ENCODE peak calls at places on chromosome 5, in seven cellular contexts. One of them, this sample, is unnamed.
A peak's percentile ranks its signal among the peaks of the same experiment; 100 is the strongest.

GRCh38 chr5:176948458-176948857 is 49.3 kb upstream of the HK3 start:
- DNase-seq in upper lobe of right lung: no peak
- DNase-seq in mammary epithelial cell: no peak
- DNase-seq in HCT116: no peak
- DNase-seq in RWPE1: no peak
- DNase-seq in heart left ventricle: no peak
- DNase-seq in Peyer's patch: no peak
- DNase-seq in this sample: no peak

GRCh38 chr5:165559645-165560044 is 2054.2 kb downstream of the MAT2B start:
- DNase-seq in upper lobe of right lung: no peak
- DNase-seq in heart left ventricle: no peak
- DNase-seq in HCT116: no peak
- DNase-seq in mammary epithelial cell: no peak
- DNase-seq in RWPE1: no peak
- DNase-seq in Peyer's patch: no peak
- DNase-seq in this sample: no peak

GRCh38 chr5:168750926-168751325 is 171.8 kb upstream of the PANK3 start:
- DNase-seq in mammary epithelial cell: no peak
- DNase-seq in Peyer's patch: no peak
- DNase-seq in HCT116: no peak
- DNase-seq in heart left ventricle: no peak
- DNase-seq in upper lobe of right lung: no peak
- DNase-seq in RWPE1: no peak
- DNase-seq in this sample: no peak

GRCh38 chr5:124103671-124104070 is 591.7 kb downstream of the CSNK1G3 start:
- DNase-seq in mammary epithelial cell: peak; percentile 79
- DNase-seq in heart left ventricle: no peak
- DNase-seq in Peyer's patch: no peak
- DNase-seq in HCT116: no peak
- DNase-seq in upper lobe of right lung: no peak
- DNase-seq in RWPE1: peak; percentile 34
- DNase-seq in this sample: no peak

GRCh38 chr5:43396762-43397304 is 15.4 kb downstream of the CCL28 start:
- DNase-seq in Peyer's patch: peak; percentile 78
- DNase-seq in HCT116: no peak
- DNase-seq in RWPE1: peak; percentile 67
- DNase-seq in mammary epithelial cell: peak; percentile 60
- DNase-seq in upper lobe of right lung: peak; percentile 86
- DNase-seq in heart left ventricle: peak; percentile 36
- DNase-seq in this sample: peak; percentile 80

GRCh38 chr5:172773481-172774469 is 2.8 kb upstream of the DUSP1 start:
- DNase-seq in upper lobe of right lung: peak; percentile 62
- DNase-seq in RWPE1: no peak
- DNase-seq in Peyer's patch: no peak
- DNase-seq in heart left ventricle: peak; percentile 27
- DNase-seq in HCT116: no peak
- DNase-seq in mammary epithelial cell: peak; percentile 24
- DNase-seq in this sample: no peak

GRCh38 chr5:14171621-14172020 is 28.5 kb downstream of the TRIO start:
- DNase-seq in HCT116: no peak
- DNase-seq in mammary epithelial cell: no peak
- DNase-seq in RWPE1: no peak
- DNase-seq in heart left ventricle: no peak
- DNase-seq in Peyer's patch: no peak
- DNase-seq in upper lobe of right lung: no peak
- DNase-seq in this sample: peak; percentile 61

GRCh38 chr5:134550271-134551214 is 25.1 kb downstream of the JADE2 start:
- DNase-seq in HCT116: no peak
- DNase-seq in mammary epithelial cell: no peak
- DNase-seq in Peyer's patch: no peak
- DNase-seq in RWPE1: no peak
- DNase-seq in heart left ventricle: no peak
- DNase-seq in upper lobe of right lung: no peak
- DNase-seq in this sample: no peak

GRCh38 chr5:157949520-157949919 is 90.6 kb upstream of the CLINT1 start:
- DNase-seq in mammary epithelial cell: no peak
- DNase-seq in Peyer's patch: no peak
- DNase-seq in heart left ventricle: no peak
- DNase-seq in upper lobe of right lung: no peak
- DNase-seq in RWPE1: no peak
- DNase-seq in HCT116: no peak
- DNase-seq in this sample: no peak

GRCh38 chr5:99032234-99033013 is 103.6 kb upstream of the CHD1 start:
- DNase-seq in RWPE1: peak; percentile 83
- DNase-seq in heart left ventricle: peak; percentile 43
- DNase-seq in mammary epithelial cell: peak; percentile 65
- DNase-seq in upper lobe of right lung: no peak
- DNase-seq in Peyer's patch: no peak
- DNase-seq in HCT116: peak; percentile 56
- DNase-seq in this sample: no peak

GRCh38 chr5:146527785-146528184 is 11.8 kb upstream of the GPR151 start:
- DNase-seq in HCT116: no peak
- DNase-seq in upper lobe of right lung: no peak
- DNase-seq in RWPE1: peak; percentile 76
- DNase-seq in mammary epithelial cell: peak; percentile 60
- DNase-seq in Peyer's patch: no peak
- DNase-seq in heart left ventricle: no peak
- DNase-seq in this sample: no peak

GRCh38 chr5:41519801-41520200 is 9.4 kb upstream of the PLCXD3 start:
- DNase-seq in RWPE1: no peak
- DNase-seq in HCT116: no peak
- DNase-seq in upper lobe of right lung: no peak
- DNase-seq in Peyer's patch: no peak
- DNase-seq in mammary epithelial cell: no peak
- DNase-seq in heart left ventricle: no peak
- DNase-seq in this sample: no peak

GRCh38 chr5:118984602-118985001 is 3.7 kb downstream of the DTWD2 start:
- DNase-seq in RWPE1: peak; percentile 41
- DNase-seq in HCT116: no peak
- DNase-seq in upper lobe of right lung: no peak
- DNase-seq in heart left ventricle: no peak
- DNase-seq in Peyer's patch: no peak
- DNase-seq in mammary epithelial cell: no peak
- DNase-seq in this sample: no peak

GRCh38 chr5:57664700-57665099 is 182.1 kb upstream of the ACTBL2 start:
- DNase-seq in upper lobe of right lung: no peak
- DNase-seq in mammary epithelial cell: no peak
- DNase-seq in HCT116: no peak
- DNase-seq in heart left ventricle: no peak
- DNase-seq in Peyer's patch: no peak
- DNase-seq in RWPE1: no peak
- DNase-seq in this sample: no peak

GRCh38 chr5:168747987-168748777 is 169.0 kb upstream of the PANK3 start:
- DNase-seq in HCT116: peak; percentile 48
- DNase-seq in heart left ventricle: peak; percentile 50
- DNase-seq in Peyer's patch: no peak
- DNase-seq in upper lobe of right lung: no peak
- DNase-seq in mammary epithelial cell: peak; percentile 5
- DNase-seq in RWPE1: peak; percentile 30
- DNase-seq in this sample: peak; percentile 55

GRCh38 chr5:36874465-36874864 is 2.1 kb upstream of the NIPBL start:
- DNase-seq in HCT116: no peak
- DNase-seq in heart left ventricle: no peak
- DNase-seq in RWPE1: no peak
- DNase-seq in upper lobe of right lung: no peak
- DNase-seq in Peyer's patch: no peak
- DNase-seq in mammary epithelial cell: peak; percentile 31
- DNase-seq in this sample: no peak

GRCh38 chr5:136013559-136013958 is 15.2 kb upstream of the TGFBI start:
- DNase-seq in upper lobe of right lung: no peak
- DNase-seq in mammary epithelial cell: no peak
- DNase-seq in HCT116: no peak
- DNase-seq in RWPE1: no peak
- DNase-seq in Peyer's patch: no peak
- DNase-seq in heart left ventricle: no peak
- DNase-seq in this sample: no peak

GRCh38 chr5:76337949-76338589 is 65.0 kb upstream of the IQGAP2 start:
- DNase-seq in upper lobe of right lung: no peak
- DNase-seq in heart left ventricle: no peak
- DNase-seq in Peyer's patch: peak; percentile 57
- DNase-seq in mammary epithelial cell: peak; percentile 75
- DNase-seq in HCT116: peak; percentile 65
- DNase-seq in RWPE1: peak; percentile 92
- DNase-seq in this sample: no peak

GRCh38 chr5:17012289-17012688 is 76.2 kb upstream of the MYO10 start:
- DNase-seq in HCT116: no peak
- DNase-seq in heart left ventricle: no peak
- DNase-seq in Peyer's patch: no peak
- DNase-seq in RWPE1: peak; percentile 20
- DNase-seq in mammary epithelial cell: peak; percentile 60
- DNase-seq in upper lobe of right lung: no peak
- DNase-seq in this sample: no peak

GRCh38 chr5:125083932-125084331 is 337.5 kb upstream of the ZNF608 start:
- DNase-seq in Peyer's patch: no peak
- DNase-seq in RWPE1: peak; percentile 18
- DNase-seq in HCT116: no peak
- DNase-seq in upper lobe of right lung: no peak
- DNase-seq in mammary epithelial cell: peak; percentile 44
- DNase-seq in heart left ventricle: no peak
- DNase-seq in this sample: no peak

GRCh38 chr5:124631874-124632550 is 114.4 kb downstream of the ZNF608 start:
- DNase-seq in mammary epithelial cell: no peak
- DNase-seq in Peyer's patch: no peak
- DNase-seq in RWPE1: no peak
- DNase-seq in upper lobe of right lung: no peak
- DNase-seq in heart left ventricle: no peak
- DNase-seq in HCT116: no peak
- DNase-seq in this sample: no peak

GRCh38 chr5:106097308-106097707 is 1573.4 kb downstream of the EFNA5 start:
- DNase-seq in upper lobe of right lung: no peak
- DNase-seq in mammary epithelial cell: no peak
- DNase-seq in RWPE1: no peak
- DNase-seq in Peyer's patch: no peak
- DNase-seq in heart left ventricle: no peak
- DNase-seq in HCT116: no peak
- DNase-seq in this sample: no peak

GRCh38 chr5:9340095-9340494 is 205.8 kb downstream of the SEMA5A start:
- DNase-seq in HCT116: no peak
- DNase-seq in upper lobe of right lung: no peak
- DNase-seq in Peyer's patch: no peak
- DNase-seq in mammary epithelial cell: no peak
- DNase-seq in heart left ventricle: peak; percentile 41
- DNase-seq in RWPE1: no peak
- DNase-seq in this sample: no peak

GRCh38 chr5:159022178-159022556 is 77.5 kb downstream of the EBF1 start:
- DNase-seq in mammary epithelial cell: no peak
- DNase-seq in upper lobe of right lung: no peak
- DNase-seq in RWPE1: no peak
- DNase-seq in heart left ventricle: peak; percentile 73
- DNase-seq in Peyer's patch: no peak
- DNase-seq in HCT116: no peak
- DNase-seq in this sample: peak; percentile 53

GRCh38 chr5:14946813-14947640 is 75.4 kb upstream of the ANKH start:
- DNase-seq in mammary epithelial cell: peak; percentile 40
- DNase-seq in HCT116: peak; percentile 37
- DNase-seq in Peyer's patch: no peak
- DNase-seq in RWPE1: peak; percentile 49
- DNase-seq in heart left ventricle: no peak
- DNase-seq in upper lobe of right lung: no peak
- DNase-seq in this sample: no peak

GRCh38 chr5:151098185-151098813 is 17.5 kb upstream of the TNIP1 start:
- DNase-seq in RWPE1: no peak
- DNase-seq in heart left ventricle: no peak
- DNase-seq in HCT116: no peak
- DNase-seq in upper lobe of right lung: no peak
- DNase-seq in Peyer's patch: peak; percentile 27
- DNase-seq in mammary epithelial cell: no peak
- DNase-seq in this sample: no peak
- H3K27ac ChIP-seq in RWPE1: no peak overlapping the region
- H3K27ac ChIP-seq in heart left ventricle: no peak overlapping the region
- H3K27ac ChIP-seq in HCT116: no peak overlapping the region
- H3K27ac ChIP-seq in upper lobe of right lung: no peak overlapping the region
- H3K27ac ChIP-seq in Peyer's patch: peak overlapping the region; percentile 81
- H3K27ac ChIP-seq in mammary epithelial cell: no peak overlapping the region
- H3K27ac ChIP-seq in this sample: peak overlapping the region; percentile 11

DNA sequence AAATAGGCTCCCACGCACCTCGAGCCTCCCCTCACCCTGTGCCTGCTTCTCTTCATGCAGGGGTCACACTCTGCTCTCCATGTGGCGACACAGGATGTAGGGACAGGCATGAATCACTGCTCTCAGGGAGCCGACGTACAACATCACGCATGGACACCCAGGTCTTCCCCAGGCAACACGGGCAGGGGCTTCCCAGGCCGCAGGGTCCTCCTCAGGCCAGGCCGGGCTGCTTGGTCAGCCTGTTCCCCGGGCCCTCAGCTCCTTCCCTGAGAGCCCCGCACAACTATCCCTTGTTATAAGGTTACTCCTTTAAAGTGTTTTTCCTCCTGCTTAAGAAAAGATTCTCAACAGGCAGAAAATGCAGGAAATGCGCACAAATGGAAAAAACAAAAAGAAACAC is 1.1 kb downstream of the SLC6A18 start:
- DNase-seq in Peyer's patch: no peak
- DNase-seq in upper lobe of right lung: no peak
- DNase-seq in HCT116: no peak
- DNase-seq in heart left ventricle: no peak
- DNase-seq in RWPE1: no peak
- DNase-seq in mammary epithelial cell: no peak
- DNase-seq in this sample: no peak
- TF ChIP-seq CTCF in Peyer's patch: no peak
- TF ChIP-seq CTCF in upper lobe of right lung: no peak
- TF ChIP-seq CTCF in HCT116: no peak
- TF ChIP-seq CTCF in heart left ventricle: no peak
- TF ChIP-seq CTCF in RWPE1: no peak
- TF ChIP-seq CTCF in mammary epithelial cell: no peak
- TF ChIP-seq CTCF in this sample: no peak

DNA sequence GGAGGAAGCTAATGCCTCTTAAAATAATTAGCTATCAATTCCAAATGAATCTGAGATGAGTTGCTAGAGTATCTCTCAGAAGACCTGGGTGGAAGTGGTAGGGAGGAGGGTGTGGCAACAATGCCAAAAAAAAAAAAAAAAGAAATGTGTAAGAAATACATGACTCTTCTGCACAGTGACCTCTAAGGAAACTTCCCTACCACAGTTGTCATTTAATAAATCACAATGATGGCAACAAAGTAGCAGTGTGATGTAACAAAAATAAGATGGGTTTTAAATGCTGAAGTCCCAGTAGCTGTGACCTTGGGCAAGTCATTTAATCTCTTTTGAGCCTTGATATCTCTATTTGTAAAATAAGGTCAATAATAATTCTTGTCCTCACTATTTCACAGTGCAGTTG is 7.2 kb downstream of the FOXD1 start:
- DNase-seq in mammary epithelial cell: no peak
- DNase-seq in RWPE1: no peak
- DNase-seq in Peyer's patch: no peak
- DNase-seq in heart left ventricle: no peak
- DNase-seq in HCT116: no peak
- DNase-seq in upper lobe of right lung: no peak
- DNase-seq in this sample: no peak
- H3K27ac ChIP-seq in mammary epithelial cell: no peak overlapping the region
- H3K27ac ChIP-seq in RWPE1: no peak overlapping the region
- H3K27ac ChIP-seq in Peyer's patch: no peak overlapping the region
- H3K27ac ChIP-seq in heart left ventricle: no peak overlapping the region
- H3K27ac ChIP-seq in HCT116: no peak overlapping the region
- H3K27ac ChIP-seq in upper lobe of right lung: no peak overlapping the region
- H3K27ac ChIP-seq in this sample: no peak overlapping the region

GRCh38 chr5:163350083-163350482 is 87.3 kb upstream of the CCNG1 start:
- DNase-seq in mammary epithelial cell: no peak
- DNase-seq in Peyer's patch: no peak
- DNase-seq in upper lobe of right lung: no peak
- DNase-seq in heart left ventricle: no peak
- DNase-seq in RWPE1: no peak
- DNase-seq in HCT116: no peak
- DNase-seq in this sample: no peak
- TF ChIP-seq CTCF in mammary epithelial cell: peak; percentile 19
- TF ChIP-seq CTCF in Peyer's patch: no peak
- TF ChIP-seq CTCF in upper lobe of right lung: peak; percentile 10
- TF ChIP-seq CTCF in heart left ventricle: no peak
- TF ChIP-seq CTCF in RWPE1: no peak
- TF ChIP-seq CTCF in HCT116: peak; percentile 20
- TF ChIP-seq CTCF in this sample: no peak

GRCh38 chr5:148393390-148393741 is 9.6 kb downstream of the FBXO38 start:
- DNase-seq in Peyer's patch: no peak
- DNase-seq in upper lobe of right lung: no peak
- DNase-seq in heart left ventricle: no peak
- DNase-seq in RWPE1: no peak
- DNase-seq in HCT116: no peak
- DNase-seq in mammary epithelial cell: no peak
- DNase-seq in this sample: no peak
- H3K27ac ChIP-seq in Peyer's patch: no peak overlapping the region
- H3K27ac ChIP-seq in upper lobe of right lung: no peak overlapping the region
- H3K27ac ChIP-seq in heart left ventricle: no peak overlapping the region
- H3K27ac ChIP-seq in RWPE1: no peak overlapping the region
- H3K27ac ChIP-seq in HCT116: no peak overlapping the region
- H3K27ac ChIP-seq in mammary epithelial cell: no peak overlapping the region
- H3K27ac ChIP-seq in this sample: no peak overlapping the region

This sample was measured in lower lobe of right lung.